ENCODE peak calls at places on chromosomes 16 and 17, in five cellular contexts. J is SW480, H is fibroblast of pulmonary artery, U is lung, D is AG10803. B is an unnamed sample.
A peak's percentile ranks its signal among the peaks of the same experiment; 100 is the strongest.

GRCh38 chr17:58348038-58348437 is 4.0 kb downstream of the SUPT4H1 start:
- DNase-seq in J (no peak), H (no peak), U (no peak), D (no peak), B (no peak)

GRCh38 chr16:56514845-56515244 is 5.0 kb downstream of the BBS2 start:
- DNase-seq in J (no peak), H (no peak), U (no peak), D (no peak), B (peak; percentile 78)

GRCh38 chr17:49290690-49291326 is 60.2 kb upstream of the PHOSPHO1 start:
- DNase-seq in J (peak; percentile 32), H (peak; percentile 61), U (no peak), D (peak; percentile 25), B (peak; percentile 46)

GRCh38 chr17:18139949-18140348 is 31.4 kb downstream of the MYO15A start:
- DNase-seq in J (peak; percentile 29), H (peak; percentile 22), U (no peak), D (peak; percentile 10), B (no peak)

GRCh38 chr16:51237861-51238378 is 86.8 kb upstream of the SALL1 start:
- DNase-seq in J (no peak), H (no peak), U (no peak), D (no peak), B (no peak)

GRCh38 chr16:85104821-85105391 is 7.4 kb downstream of the CIBAR2 start:
- DNase-seq in J (no peak), H (no peak), U (no peak), D (no peak), B (peak; percentile 17)

GRCh38 chr16:47815655-47816054 is 340.1 kb downstream of the ABCC12 start:
- DNase-seq in J (no peak), H (peak; percentile 4), U (no peak), D (peak; percentile 29), B (no peak)

GRCh38 chr16:87407511-87408112 is 15.5 kb downstream of the MAP1LC3B start:
- DNase-seq in J (peak; percentile 99), H (peak; percentile 26), U (peak; percentile 78), D (no peak), B (peak; percentile 52)

GRCh38 chr16:28902909-28903308 is 22.1 kb downstream of the RABEP2 start:
- DNase-seq in J (no peak), H (no peak), U (no peak), D (no peak), B (no peak)

GRCh38 chr17:44269795-44270320 is 1.9 kb upstream of the SLC4A1 start:
- DNase-seq in J (no peak), H (no peak), U (no peak), D (no peak), B (no peak)

GRCh38 chr16:84933774-84934571 is 77.4 kb downstream of the ZDHHC7 start:
- DNase-seq in J (no peak), H (no peak), U (no peak), D (peak; percentile 56), B (no peak)

GRCh38 chr16:31423241-31423640 is 4.9 kb downstream of the COX6A2 start:
- DNase-seq in J (no peak), H (no peak), U (no peak), D (no peak), B (no peak)

GRCh38 chr17:61144137-61144536 is 255.5 kb upstream of the TBX2 start:
- DNase-seq in J (no peak), H (peak; percentile 55), U (no peak), D (no peak), B (no peak)

GRCh38 chr17:79503440-79503839 is 107.4 kb downstream of the RBFOX3 start:
- DNase-seq in J (no peak), H (no peak), U (no peak), D (no peak), B (no peak)

GRCh38 chr17:81309140-81309858 is 14.2 kb upstream of the SLC38A10 start:
- DNase-seq in J (peak; percentile 81), H (peak; percentile 56), U (peak; percentile 93), D (peak; percentile 73), B (peak; percentile 49)

GRCh38 chr17:29117440-29117753 is 62.8 kb downstream of the MYO18A start:
- DNase-seq in J (no peak), H (no peak), U (no peak), D (no peak), B (no peak)

GRCh38 chr17:13594762-13595697 is 6.7 kb downstream of the HS3ST3A1 start:
- DNase-seq in J (peak; percentile 66), H (peak; percentile 92), U (peak; percentile 79), D (peak; percentile 85), B (peak; percentile 78)

GRCh38 chr16:58733671-58734458 is at the start of gene GOT2:
- DNase-seq in J (peak; percentile 89), H (peak; percentile 87), U (peak; percentile 82), D (peak; percentile 85), B (peak; percentile 91)

GRCh38 chr16:86491643-86492030 is 18.7 kb upstream of the FOXF1 start:
- DNase-seq in J (peak; percentile 52), H (no peak), U (no peak), D (no peak), B (no peak)

GRCh38 chr17:79154446-79154845 is 79.8 kb downstream of the ENGASE start:
- DNase-seq in J (no peak), H (no peak), U (no peak), D (no peak), B (no peak)

GRCh38 chr16:54932737-54933254 is 2.1 kb downstream of the IRX5 start:
- DNase-seq in J (no peak), H (no peak), U (no peak), D (no peak), B (peak; percentile 42)

GRCh38 chr17:50173335-50173941 is 7.6 kb downstream of the SGCA start:
- DNase-seq in J (no peak), H (peak; percentile 85), U (no peak), D (peak; percentile 91), B (peak; percentile 71)

GRCh38 chr16:49608801-49609200 is 235.2 kb downstream of the C16orf78 start:
- DNase-seq in J (peak; percentile 33), H (peak; percentile 68), U (no peak), D (peak; percentile 45), B (no peak)

GRCh38 chr17:78422267-78422605 is 43.8 kb downstream of the PGS1 start:
- DNase-seq in J (no peak), H (no peak), U (no peak), D (no peak), B (no peak)

GRCh38 chr16:9527976-9528375 is 436.5 kb downstream of the HAPSTR1 start:
- DNase-seq in J (no peak), H (no peak), U (no peak), D (peak; percentile 1), B (no peak)

GRCh38 chr16:1474047-1474446 is 781 bp downstream of the CLCN7 start:
- DNase-seq in J (no peak), H (peak; percentile 11), U (no peak), D (peak; percentile 29), B (no peak)

GRCh38 chr17:59001158-59001814 is 105.4 kb downstream of the TRIM37 start:
- DNase-seq in J (no peak), H (peak; percentile 64), U (peak; percentile 57), D (peak; percentile 26), B (peak; percentile 75)